ENCODE peak calls at places on chromosomes 3 and 15, in six cellular contexts. P is activated T-cell treated with anti-CD3 and anti-CD28 coated beads for 48 hours; L is NCI-H748 treated with DMSO at 0.1 percent for 48 hours; O is IMR-90; S is activated CD8-positive, alpha-beta memory T cell treated with anti-CD3 and anti-CD28 coated beads, Interleukin-2, amount 50 U/mL, for 4 hours; F is stimulated activated CD4-positive, alpha-beta T cell treated with anti-CD3 and anti-CD28 coated beads, Interleukin-1b, Interleukin-23, amount 100 ng/mL, for 1 hour. B is an unnamed sample.
A peak's percentile ranks its signal among the peaks of the same experiment; 100 is the strongest.

GRCh38 chr3:65961733-65962132 is 77.0 kb downstream of the MAGI1 start:
- DNase-seq in P (no peak), L (no peak), O (no peak), S (no peak), F (no peak), B (no peak)

GRCh38 chr3:103169289-103169688 is 734.5 kb downstream of the ZPLD1 start:
- DNase-seq in P (no peak), L (no peak), O (no peak), S (no peak), F (no peak), B (no peak)

GRCh38 chr3:188185717-188186236 is 31.8 kb downstream of the LPP start:
- DNase-seq in P (no peak), L (no peak), O (no peak), S (no peak), F (no peak), B (no peak)

GRCh38 chr15:45831787-45832186 is 197.0 kb downstream of the SQOR start:
- DNase-seq in P (no peak), L (no peak), O (no peak), S (no peak), F (no peak), B (no peak)

GRCh38 chr15:49155834-49156627 is 632 bp upstream of the COPS2 start:
- DNase-seq in P (no peak), L (no peak), O (peak; percentile 25), S (no peak), F (no peak), B (no peak)

GRCh38 chr3:170228093-170228766 is 6.0 kb downstream of the PRKCI start:
- DNase-seq in P (no peak), L (no peak), O (peak; percentile 20), S (no peak), F (no peak), B (no peak)

GRCh38 chr3:74532446-74532845 is 82.0 kb downstream of the CNTN3 start:
- DNase-seq in P (no peak), L (no peak), O (peak; percentile 91), S (no peak), F (no peak), B (no peak)

GRCh38 chr3:177932750-177933660 is 603.2 kb upstream of the KCNMB2 start:
- DNase-seq in P (no peak), L (no peak), O (peak; percentile 6), S (no peak), F (no peak), B (no peak)

GRCh38 chr15:66619152-66619903 is 53.5 kb upstream of the LCTL start:
- DNase-seq in P (peak; percentile 42), L (no peak), O (peak; percentile 68), S (peak; percentile 35), F (peak; percentile 14), B (peak; percentile 36)

B was measured in T-helper 2 cell treated with Interferon-gamma antibody and Interleukin-4, amounts not matched to agents 5 μg/mL and 100 μg/mL, for 36 hours.